ENCODE peak calls at places on chromosomes 7 and 10, in seven cellular contexts. R is BJ, A is thoracic aorta, E is gastrocnemius medialis, Y is astrocyte of the spinal cord, V is cardiac muscle cell, N is ovary. K is an unnamed sample.

GRCh38 chr7:80078159-80078731 is 56.4 kb upstream of the GNAI1 start:
- DNase-seq in R (no peak), A (no peak), E (no peak), Y (peak; percentile 45), V (peak; percentile 46), N (no peak), K (peak; percentile 36)

GRCh38 chr10:34918060-34918840 is 103.2 kb upstream of the PARD3 start:
- DNase-seq in R (no peak), A (no peak), E (no peak), Y (no peak), V (no peak), N (no peak), K (no peak)

GRCh38 chr7:94008537-94008936 is 4.4 kb upstream of the BET1 start:
- DNase-seq in R (no peak), A (no peak), E (no peak), Y (peak; percentile 15), V (peak; percentile 22), N (no peak), K (peak; percentile 18)

GRCh38 chr7:106151459-106152312 is 39.6 kb upstream of the SYPL1 start:
- DNase-seq in R (no peak), A (no peak), E (no peak), Y (no peak), V (no peak), N (no peak), K (no peak)

GRCh38 chr7:108403597-108404217 is 52.5 kb downstream of the NRCAM start:
- DNase-seq in R (no peak), A (no peak), E (no peak), Y (no peak), V (no peak), N (no peak), K (no peak)

GRCh38 chr7:158943713-158944112 is 87.4 kb downstream of the DYNC2I1 start:
- DNase-seq in R (no peak), A (no peak), E (no peak), Y (no peak), V (no peak), N (no peak), K (no peak)

GRCh38 chr7:105596866-105597265 is 15.6 kb upstream of the EFCAB10 start:
- DNase-seq in R (no peak), A (no peak), E (no peak), Y (no peak), V (no peak), N (no peak), K (no peak)

GRCh38 chr7:105307163-105307672 is 81.5 kb downstream of the SRPK2 start:
- DNase-seq in R (no peak), A (no peak), E (no peak), Y (no peak), V (no peak), N (no peak), K (no peak)

GRCh38 chr7:25662881-25663588 is 434.7 kb upstream of the NPVF start:
- DNase-seq in R (no peak), A (no peak), E (peak; percentile 76), Y (no peak), V (no peak), N (peak; percentile 67), K (no peak)

GRCh38 chr10:43731486-43731885 is 82.8 kb upstream of the ZNF32 start:
- DNase-seq in R (no peak), A (no peak), E (no peak), Y (no peak), V (no peak), N (no peak), K (no peak)

GRCh38 chr10:99433378-99434020 is 3.1 kb upstream of the GOT1 start:
- DNase-seq in R (no peak), A (no peak), E (no peak), Y (no peak), V (no peak), N (no peak), K (no peak)
- TF ChIP-seq CTCF in R (peak; percentile 26), A (no peak), E (peak; percentile 44), Y (peak; percentile 30), V (peak; percentile 14), N (no peak), K (peak; percentile 18)

GRCh38 chr7:102129636-102130370 is 156.9 kb upstream of the SH2B2 start:
- DNase-seq in R (no peak), A (no peak), E (no peak), Y (peak; percentile 48), V (no peak), N (no peak), K (no peak)

GRCh38 chr7:102128303-102128702 is 158.4 kb upstream of the SH2B2 start:
- DNase-seq in R (no peak), A (no peak), E (no peak), Y (no peak), V (no peak), N (no peak), K (no peak)

GRCh38 chr7:102120666-102121065 is 166.0 kb upstream of the SH2B2 start:
- DNase-seq in R (no peak), A (no peak), E (no peak), Y (no peak), V (no peak), N (no peak), K (peak; percentile 10)

GRCh38 chr7:102122026-102122425 is 164.6 kb upstream of the SH2B2 start:
- DNase-seq in R (peak; percentile 19), A (no peak), E (no peak), Y (peak; percentile 76), V (peak; percentile 70), N (no peak), K (peak; percentile 74)

DNA sequence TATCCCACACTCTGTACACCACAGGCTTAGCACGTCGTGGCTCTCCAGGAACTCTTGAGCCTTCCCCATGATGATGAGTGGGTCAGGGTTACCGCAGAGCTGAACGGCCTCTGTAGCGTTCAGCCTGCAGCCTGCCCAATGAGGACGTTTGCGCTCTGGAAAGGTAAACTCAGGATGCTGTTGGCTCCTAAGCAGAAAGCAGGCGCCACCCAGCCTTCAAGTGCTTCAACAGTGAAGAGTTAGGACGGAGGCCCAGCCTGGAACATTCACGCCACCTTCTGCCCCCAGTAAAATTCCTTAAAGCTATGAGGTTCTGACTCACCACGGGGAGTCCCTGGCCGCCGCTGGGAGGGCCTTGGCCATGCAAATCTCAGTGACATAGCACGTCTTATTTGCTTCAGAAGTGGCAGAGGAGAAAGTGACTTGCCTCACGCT is 161.5 kb upstream of the SH2B2 start:
- DNase-seq in R (peak; percentile 70), A (peak; percentile 49), E (no peak), Y (peak; percentile 81), V (peak; percentile 87), N (peak; percentile 49), K (peak; percentile 88)
- TF ChIP-seq CTCF in R (peak; percentile 43), A (peak; percentile 14), E (no peak), Y (peak; percentile 2), V (peak; percentile 37), N (no peak), K (peak; percentile 15)

GRCh38 chr7:143878884-143879283 is 23.1 kb downstream of the TCAF1 start:
- DNase-seq in R (no peak), A (no peak), E (no peak), Y (no peak), V (no peak), N (no peak), K (no peak)
- TF ChIP-seq CTCF in R (no peak), A (no peak), E (no peak), Y (no peak), V (no peak), N (no peak), K (no peak)

DNA sequence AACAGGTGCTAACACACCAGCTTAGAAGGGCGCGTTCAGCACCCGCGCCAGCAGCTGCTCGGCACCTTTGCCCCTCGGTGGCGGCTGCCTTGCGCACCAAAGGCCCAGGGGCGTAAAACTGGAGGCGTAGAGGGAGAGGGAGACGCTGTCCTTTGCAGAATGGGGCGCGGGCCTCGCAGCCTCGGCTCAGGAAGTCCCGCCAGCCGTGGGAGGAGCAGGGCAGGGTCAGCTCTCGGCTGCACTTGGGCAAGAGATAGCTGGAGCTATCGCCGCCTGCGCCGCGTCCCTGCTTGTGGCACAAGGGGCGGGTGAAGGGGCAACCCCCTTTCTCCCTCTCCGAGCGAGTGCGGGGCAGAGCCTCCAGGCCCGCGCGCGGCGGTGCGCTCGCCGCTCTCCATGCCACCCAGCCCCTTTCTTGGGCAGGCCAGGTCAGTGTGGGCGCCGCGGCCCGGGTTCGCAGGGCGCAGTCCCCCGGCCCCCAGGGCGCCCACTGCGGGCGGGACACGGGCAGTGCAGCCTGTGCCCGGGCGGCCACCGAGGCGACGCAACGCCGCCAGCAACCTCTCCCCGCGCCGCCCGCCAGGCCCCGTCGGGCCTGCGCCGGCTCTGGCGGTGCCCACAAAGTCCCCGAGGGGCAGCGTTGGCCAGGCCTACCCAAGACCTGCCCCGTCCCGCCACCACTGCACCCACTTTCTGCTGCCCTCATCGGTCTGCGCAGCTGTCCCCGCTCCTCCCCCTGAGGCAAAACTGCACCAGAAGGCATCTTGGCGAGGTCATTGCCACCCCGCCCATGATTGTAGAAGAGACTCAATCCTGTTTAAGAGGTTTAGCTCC is 4.1 kb downstream of the NEUROD6 start:
- DNase-seq in R (no peak), A (no peak), E (no peak), Y (no peak), V (no peak), N (no peak), K (no peak)
- TF ChIP-seq CTCF in R (no peak), A (no peak), E (no peak), Y (no peak), V (no peak), N (no peak), K (no peak)

DNA sequence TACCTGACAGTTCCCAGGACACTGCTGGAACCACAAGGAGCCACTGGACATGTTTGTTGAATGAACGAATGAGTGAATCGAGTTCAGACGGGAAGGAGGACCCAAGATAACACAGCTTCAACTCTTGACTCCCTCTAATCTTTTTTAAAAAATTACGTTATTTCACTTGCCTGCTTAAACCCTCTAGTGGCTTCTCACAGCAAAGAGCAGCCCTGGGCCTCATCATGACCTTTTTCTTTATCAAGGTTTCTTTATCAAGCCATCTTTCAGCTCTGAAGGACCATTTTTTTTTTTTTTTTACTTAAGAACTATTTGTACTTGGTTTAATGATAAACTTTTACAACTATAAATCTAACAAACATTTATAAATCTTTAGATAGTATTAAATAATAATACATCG is 110.6 kb downstream of the TAX1BP1 start:
- DNase-seq in R (no peak), A (no peak), E (no peak), Y (no peak), V (no peak), N (no peak), K (no peak)
- TF ChIP-seq CTCF in R (no peak), A (no peak), E (no peak), Y (no peak), V (no peak), N (no peak), K (no peak)

GRCh38 chr7:139753079-139753692 is 24.6 kb downstream of the HIPK2 start:
- DNase-seq in R (no peak), A (no peak), E (no peak), Y (no peak), V (no peak), N (no peak), K (no peak)
- TF ChIP-seq CTCF in R (peak; percentile 7), A (no peak), E (peak; percentile 32), Y (peak; percentile 19), V (no peak), N (no peak), K (no peak)

DNA sequence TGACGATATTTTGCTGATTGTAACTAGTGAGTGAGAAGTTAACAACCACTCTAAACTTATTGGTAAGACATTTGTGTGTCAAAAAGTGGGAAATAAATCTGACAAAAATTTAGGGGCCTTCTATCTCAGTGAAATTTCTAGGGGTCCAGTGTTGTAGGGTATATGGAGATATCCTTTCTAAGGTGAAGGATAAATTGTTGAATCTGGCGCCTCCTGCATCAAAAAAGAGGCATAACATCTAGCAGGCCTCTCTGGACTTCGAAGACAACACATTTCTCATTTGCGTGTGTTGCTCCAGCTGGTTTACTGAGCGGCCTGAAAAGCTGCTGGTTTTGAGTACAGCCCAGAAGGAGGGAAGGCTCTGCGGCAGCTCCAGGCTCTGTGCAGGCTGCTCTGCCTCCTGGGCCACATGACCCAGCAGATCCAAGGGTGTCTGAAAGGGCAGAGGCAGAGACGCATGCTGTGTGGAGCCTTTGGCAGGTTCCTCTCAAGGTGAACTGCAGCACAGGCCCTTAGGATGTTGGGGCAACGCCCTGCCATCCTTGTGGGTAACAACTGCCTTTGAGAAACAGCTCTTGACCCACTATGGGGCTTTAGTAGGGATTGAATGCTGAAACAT is 72.4 kb downstream of the LMBR1 start:
- DNase-seq in R (no peak), A (no peak), E (no peak), Y (no peak), V (no peak), N (no peak), K (no peak)
- TF ChIP-seq CTCF in R (no peak), A (no peak), E (no peak), Y (peak; percentile 40), V (peak; percentile 13), N (no peak), K (peak; percentile 24)